ENCODE peak calls at places on chromosomes 7 and 10, in five cellular contexts. W is progenitor cell of endocrine pancreas, L is fibroblast of pulmonary artery, A is colonic mucosa, E is nephron progenitor cell. H is an unnamed sample.

GRCh38 chr10:93106631-93107072 is 33.0 kb downstream of the CYP26A1 start:
- DNase-seq in W (no peak), L (peak; percentile 26), A (no peak), E (no peak), H (no peak)

GRCh38 chr10:24457661-24458318 is 248.9 kb downstream of the KIAA1217 start:
- DNase-seq in W (no peak), L (peak; percentile 30), A (no peak), E (no peak), H (no peak)

GRCh38 chr7:134783294-134784069 is 4.0 kb downstream of the CALD1 start:
- DNase-seq in W (no peak), L (peak; percentile 39), A (no peak), E (no peak), H (no peak)

GRCh38 chr7:66957595-66958290 is 36.7 kb downstream of the TMEM248 start:
- DNase-seq in W (no peak), L (no peak), A (no peak), E (no peak), H (no peak)

GRCh38 chr7:3537210-3537875 is 236.3 kb downstream of the SDK1 start:
- DNase-seq in W (no peak), L (peak; percentile 40), A (no peak), E (no peak), H (no peak)

GRCh38 chr7:99623091-99623693 is 6.4 kb downstream of the ZSCAN25 start:
- DNase-seq in W (no peak), L (no peak), A (no peak), E (no peak), H (no peak)

GRCh38 chr10:116274141-116274861 is 1.3 kb upstream of the GFRA1 start:
- DNase-seq in W (peak; percentile 14), L (no peak), A (no peak), E (peak; percentile 57), H (peak; percentile 40)

GRCh38 chr7:30924624-30925023 is 13.0 kb downstream of the AQP1 start:
- DNase-seq in W (peak; percentile 0), L (no peak), A (no peak), E (no peak), H (no peak)

GRCh38 chr10:103693070-103693811 is 162.1 kb downstream of the SH3PXD2A start:
- DNase-seq in W (no peak), L (no peak), A (peak; percentile 57), E (peak; percentile 67), H (no peak)

GRCh38 chr7:68224041-68224534 is 1227.5 kb downstream of the TYW1 start:
- DNase-seq in W (no peak), L (no peak), A (no peak), E (no peak), H (peak; percentile 9)

GRCh38 chr7:1844336-1844955 is 174.4 kb downstream of the ELFN1 start:
- DNase-seq in W (no peak), L (no peak), A (no peak), E (peak; percentile 10), H (no peak)

GRCh38 chr10:32379314-32379949 is 32.5 kb upstream of the EPC1 start:
- DNase-seq in W (no peak), L (peak; percentile 75), A (no peak), E (peak; percentile 13), H (no peak)

GRCh38 chr7:45923818-45924217 is 2.7 kb upstream of the IGFBP3 start:
- DNase-seq in W (no peak), L (no peak), A (no peak), E (no peak), H (no peak)

GRCh38 chr7:120079704-120080103 is 193.3 kb upstream of the KCND2 start:
- DNase-seq in W (no peak), L (no peak), A (no peak), E (no peak), H (no peak)

GRCh38 chr7:44145969-44146897 is 5.1 kb upstream of the MYL7 start:
- DNase-seq in W (peak; percentile 47), L (peak; percentile 59), A (peak; percentile 92), E (peak; percentile 90), H (peak; percentile 64)

GRCh38 chr7:22980422-22980821 is 33.5 kb downstream of the HYCC1 start:
- DNase-seq in W (no peak), L (peak; percentile 87), A (no peak), E (no peak), H (no peak)

GRCh38 chr10:117548191-117548668 is 5.7 kb downstream of the EMX2 start:
- DNase-seq in W (no peak), L (no peak), A (no peak), E (peak; percentile 27), H (no peak)

GRCh38 chr10:114650831-114651230 is 7.2 kb downstream of the ABLIM1 start:
- DNase-seq in W (no peak), L (no peak), A (no peak), E (no peak), H (no peak)

GRCh38 chr7:32379486-32380115 is 110.6 kb downstream of the LSM5 start:
- DNase-seq in W (no peak), L (no peak), A (no peak), E (no peak), H (no peak)

GRCh38 chr7:39525926-39526325 is 40.3 kb upstream of the YAE1 start:
- DNase-seq in W (no peak), L (no peak), A (no peak), E (no peak), H (no peak)

GRCh38 chr7:99112097-99112496 is 31.8 kb downstream of the SMURF1 start:
- DNase-seq in W (no peak), L (no peak), A (no peak), E (no peak), H (no peak)

GRCh38 chr7:16926283-16926682 is 44.5 kb upstream of the AGR3 start:
- DNase-seq in W (no peak), L (peak; percentile 77), A (peak; percentile 60), E (no peak), H (no peak)

GRCh38 chr10:6053303-6053702 is 8.9 kb downstream of the IL2RA start:
- DNase-seq in W (no peak), L (no peak), A (no peak), E (no peak), H (no peak)

GRCh38 chr10:102827597-102827975 is 9.6 kb downstream of the CYP17A1 start:
- DNase-seq in W (no peak), L (no peak), A (no peak), E (no peak), H (no peak)

GRCh38 chr7:24024689-24025088 is 259.3 kb upstream of the NPY start:
- DNase-seq in W (no peak), L (no peak), A (no peak), E (peak; percentile 7), H (peak; percentile 12)

GRCh38 chr7:128387663-128388485 is 21.9 kb downstream of the IMPDH1 start:
- DNase-seq in W (peak; percentile 79), L (peak; percentile 82), A (peak; percentile 73), E (peak; percentile 91), H (peak; percentile 94)

GRCh38 chr10:128629111-128630096 is 503.2 kb upstream of the MKI67 start:
- DNase-seq in W (no peak), L (peak; percentile 16), A (no peak), E (no peak), H (no peak)

GRCh38 chr7:140297192-140297591 is 101.1 kb downstream of the SLC37A3 start:
- DNase-seq in W (no peak), L (no peak), A (no peak), E (no peak), H (no peak)

GRCh38 chr7:5693529-5693928 is 87.9 kb downstream of the RNF216 start:
- DNase-seq in W (no peak), L (peak; percentile 84), A (no peak), E (no peak), H (no peak)

GRCh38 chr7:5695709-5696345 is 85.6 kb downstream of the RNF216 start:
- DNase-seq in W (no peak), L (peak; percentile 84), A (no peak), E (no peak), H (no peak)

GRCh38 chr7:5694221-5694754 is 87.2 kb downstream of the RNF216 start:
- DNase-seq in W (no peak), L (peak; percentile 84), A (no peak), E (no peak), H (no peak)

GRCh38 chr7:5696346-5697100 is 84.9 kb downstream of the RNF216 start:
- DNase-seq in W (no peak), L (no peak), A (no peak), E (no peak), H (no peak)

GRCh38 chr7:5695037-5695708 is 86.3 kb downstream of the RNF216 start:
- DNase-seq in W (no peak), L (peak; percentile 89), A (no peak), E (no peak), H (no peak)
- TF ChIP-seq CTCF in W (no peak), L (no peak), A (no peak), E (no peak), H (no peak)

GRCh38 chr10:87776328-87776727 is 41.7 kb downstream of the ATAD1 start:
- DNase-seq in W (no peak), L (no peak), A (no peak), E (no peak), H (no peak)
- TF ChIP-seq CTCF in W (no peak), L (no peak), A (no peak), E (no peak), H (no peak)

GRCh38 chr7:15197359-15197977 is 294.9 kb upstream of the DGKB start:
- DNase-seq in W (no peak), L (no peak), A (no peak), E (no peak), H (no peak)

DNA sequence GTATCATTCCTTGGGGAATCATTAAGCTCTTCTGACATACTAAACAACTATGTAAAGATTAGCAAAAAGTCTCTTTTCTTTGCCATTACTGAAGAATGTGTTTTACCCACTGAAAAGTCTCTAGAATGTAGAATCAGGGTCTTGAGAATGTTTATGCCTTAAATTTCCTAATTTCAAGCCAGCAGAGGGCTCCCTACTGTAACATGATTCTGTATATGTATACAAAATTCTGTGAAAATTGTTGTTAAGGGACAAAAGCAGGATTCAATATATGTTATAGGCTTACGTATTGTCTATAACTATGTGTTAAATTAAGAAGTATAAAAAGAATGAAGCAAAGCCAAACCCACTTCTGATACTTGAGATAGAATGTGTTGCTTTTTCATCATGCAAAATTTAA is 296.9 kb upstream of the DGKB start:
- DNase-seq in W (no peak), L (peak; percentile 29), A (no peak), E (no peak), H (no peak)
- TF ChIP-seq CTCF in W (peak; percentile 52), L (peak; percentile 44), A (no peak), E (no peak), H (peak; percentile 53)

GRCh38 chr7:131108212-131108980 is 219.3 kb upstream of the MKLN1 start:
- DNase-seq in W (peak; percentile 13), L (peak; percentile 69), A (peak; percentile 23), E (peak; percentile 41), H (no peak)

GRCh38 chr7:131105803-131106680 is 221.6 kb upstream of the MKLN1 start:
- DNase-seq in W (peak; percentile 45), L (peak; percentile 86), A (peak; percentile 87), E (peak; percentile 71), H (peak; percentile 30)

GRCh38 chr7:131106681-131107342 is 220.9 kb upstream of the MKLN1 start:
- DNase-seq in W (no peak), L (peak; percentile 83), A (peak; percentile 73), E (peak; percentile 30), H (no peak)

GRCh38 chr7:131109011-131109756 is 218.5 kb upstream of the MKLN1 start:
- DNase-seq in W (no peak), L (peak; percentile 54), A (no peak), E (no peak), H (no peak)

GRCh38 chr7:131107343-131108211 is 220.1 kb upstream of the MKLN1 start:
- DNase-seq in W (peak; percentile 12), L (peak; percentile 92), A (peak; percentile 80), E (peak; percentile 50), H (peak; percentile 17)
- TF ChIP-seq CTCF in W (no peak), L (no peak), A (no peak), E (no peak), H (no peak)

GRCh38 chr10:66301078-66301477 is 624.8 kb upstream of the LRRTM3 start:
- DNase-seq in W (no peak), L (no peak), A (no peak), E (no peak), H (no peak)
- TF ChIP-seq CTCF in W (no peak), L (no peak), A (no peak), E (no peak), H (no peak)

H was measured in neural crest cell.